ENCODE peak calls at places on chromosome 13, in six cellular contexts. T is progenitor cell of endocrine pancreas, G is astrocyte of the cerebellum, M is breast epithelium, R is left lung, C is ascending aorta. L is an unnamed sample.

GRCh38 chr13:34246511-34246910 is 428.6 kb downstream of the RFC3 start:
- DNase-seq in C (no peak), T (no peak), M (no peak), R (no peak), G (no peak), L (no peak)

GRCh38 chr13:94956407-94957110 is 244.2 kb upstream of the SOX21 start:
- DNase-seq in M (no peak), G (no peak), T (no peak), R (no peak), C (no peak), L (no peak)

GRCh38 chr13:32802159-32802558 is 214.1 kb upstream of the KL start:
- DNase-seq in R (no peak), G (no peak), C (no peak), T (no peak), M (no peak), L (no peak)

GRCh38 chr13:99426426-99426825 is 74.8 kb upstream of the TM9SF2 start:
- DNase-seq in T (no peak), C (no peak), M (no peak), R (no peak), G (no peak), L (no peak)

GRCh38 chr13:80010846-80011245 is 330.1 kb downstream of the SPRY2 start:
- DNase-seq in T (no peak), G (no peak), C (no peak), R (no peak), M (no peak), L (no peak)

GRCh38 chr13:51148952-51149573 is 38.0 kb upstream of the C13orf42 start:
- DNase-seq in T (no peak), C (no peak), R (no peak), G (peak), M (no peak), L (no peak)

GRCh38 chr13:48859168-48860105 is 116.3 kb upstream of the FNDC3A start:
- DNase-seq in R (no peak), G (no peak), M (no peak), C (no peak), T (no peak), L (no peak)

GRCh38 chr13:73657821-73658540 is 476.2 kb downstream of the KLF12 start:
- DNase-seq in M (no peak), C (peak), T (no peak), G (peak), R (no peak), L (no peak)

GRCh38 chr13:113796948-113797676 is 38.1 kb downstream of the TMEM255B start:
- DNase-seq in T (no peak), M (peak), G (no peak), R (no peak), C (no peak), L (no peak)

GRCh38 chr13:82136880-82137279 is 1745.4 kb downstream of the SLITRK1 start:
- DNase-seq in G (no peak), C (no peak), M (no peak), T (no peak), R (no peak), L (no peak)

GRCh38 chr13:39566216-39566869 is 36.6 kb downstream of the LHFPL6 start:
- DNase-seq in G (no peak), M (no peak), T (no peak), R (no peak), C (no peak), L (no peak)

GRCh38 chr13:108342369-108343289 is 73.1 kb downstream of the TNFSF13B start:
- DNase-seq in C (no peak), G (peak), M (no peak), R (no peak), T (no peak), L (no peak)

GRCh38 chr13:101916758-101917474 is 464.4 kb downstream of the ITGBL1 start:
- DNase-seq in C (no peak), M (no peak), T (no peak), R (no peak), G (no peak), L (no peak)

GRCh38 chr13:110287031-110287828 is 19.7 kb downstream of the COL4A1 start:
- DNase-seq in M (no peak), G (no peak), T (no peak), C (peak), R (no peak), L (no peak)

GRCh38 chr13:66618702-66619101 is 611.4 kb downstream of the PCDH9 start:
- DNase-seq in C (no peak), G (peak), R (no peak), T (no peak), M (no peak), L (no peak)

GRCh38 chr13:39102981-39103490 is 64.8 kb downstream of the NHLRC3 start:
- DNase-seq in G (no peak), M (no peak), T (no peak), R (no peak), C (no peak), L (no peak)

GRCh38 chr13:113448885-113449692 is 4.2 kb downstream of the ADPRHL1 start:
- DNase-seq in M (peak), R (peak), C (peak), T (no peak), G (no peak), L (no peak)

GRCh38 chr13:30803791-30804190 is 68.4 kb downstream of the ALOX5AP start:
- DNase-seq in R (no peak), T (no peak), M (no peak), G (no peak), C (no peak), L (no peak)

GRCh38 chr13:19618925-19619324 is 14.5 kb upstream of the MPHOSPH8 start:
- DNase-seq in R (no peak), G (no peak), T (no peak), C (no peak), M (no peak), L (no peak)

GRCh38 chr13:113491418-113491883 is 940 bp upstream of the DCUN1D2 start:
- DNase-seq in R (no peak), C (no peak), M (no peak), T (peak), G (no peak), L (no peak)

GRCh38 chr13:29504691-29505090 is 90.8 kb downstream of the SLC7A1 start:
- DNase-seq in R (no peak), M (no peak), T (no peak), C (no peak), G (no peak), L (no peak)

GRCh38 chr13:71831716-71832115 is 35.3 kb downstream of the DACH1 start:
- DNase-seq in C (no peak), G (peak), R (no peak), T (no peak), M (no peak), L (no peak)

GRCh38 chr13:52053460-52053859 is 29.0 kb downstream of the UTP14C start:
- DNase-seq in C (no peak), M (no peak), R (no peak), T (no peak), G (no peak), L (no peak)

GRCh38 chr13:99281811-99282263 is 23.7 kb upstream of the GPR18 start:
- DNase-seq in G (no peak), C (peak), M (no peak), R (peak), T (no peak), L (no peak)

GRCh38 chr13:97256343-97256783 is 34.2 kb downstream of the MBNL2 start:
- DNase-seq in M (no peak), G (peak), C (peak), T (no peak), R (no peak), L (no peak)

GRCh38 chr13:105925496-105925895 is 610.0 kb downstream of the EFNB2 start:
- DNase-seq in C (no peak), R (no peak), G (peak), T (no peak), M (no peak), L (no peak)

GRCh38 chr13:84543976-84544375 is 661.7 kb upstream of the SLITRK1 start:
- DNase-seq in R (no peak), C (no peak), G (no peak), M (no peak), T (no peak), L (no peak)

GRCh38 chr13:45807520-45808099 is 43.9 kb downstream of the SIAH3 start:
- DNase-seq in M (no peak), R (no peak), T (no peak), C (peak), G (peak), L (no peak)

GRCh38 chr13:22114630-22115311 is 443.9 kb downstream of the FGF9 start:
- DNase-seq in M (no peak), G (no peak), R (no peak), T (no peak), C (no peak), L (no peak)

GRCh38 chr13:91142572-91142971 is 204.9 kb upstream of the MIR17HG start:
- DNase-seq in C (no peak), G (peak), T (no peak), M (no peak), R (no peak), L (no peak)

GRCh38 chr13:106246817-106247216 is 288.6 kb downstream of the EFNB2 start:
- DNase-seq in T (no peak), G (no peak), M (no peak), R (no peak), C (no peak), L (no peak)

GRCh38 chr13:20174656-20175405 is 14.0 kb upstream of the GJA3 start:
- DNase-seq in T (no peak), M (peak), G (peak), R (peak), C (peak), L (no peak)

GRCh38 chr13:53782400-53783030 is 753.9 kb downstream of the OLFM4 start:
- DNase-seq in T (peak), M (no peak), C (no peak), R (no peak), G (peak), L (peak)

GRCh38 chr13:113815151-113816058 is 48.5 kb downstream of the GAS6 start:
- DNase-seq in C (no peak), G (no peak), R (no peak), M (no peak), T (no peak), L (no peak)

GRCh38 chr13:114010401-114011101 is 36.7 kb upstream of the C13orf46 start:
- DNase-seq in M (no peak), T (no peak), C (no peak), R (no peak), G (no peak), L (no peak)

GRCh38 chr13:30340367-30341184 is 33.2 kb upstream of the KATNAL1 start:
- DNase-seq in M (no peak), R (peak), G (no peak), T (no peak), C (peak), L (no peak)

GRCh38 chr13:108270442-108270841 is 924 bp downstream of the TNFSF13B start:
- DNase-seq in T (no peak), C (no peak), R (no peak), M (no peak), G (no peak), L (no peak)

DNA sequence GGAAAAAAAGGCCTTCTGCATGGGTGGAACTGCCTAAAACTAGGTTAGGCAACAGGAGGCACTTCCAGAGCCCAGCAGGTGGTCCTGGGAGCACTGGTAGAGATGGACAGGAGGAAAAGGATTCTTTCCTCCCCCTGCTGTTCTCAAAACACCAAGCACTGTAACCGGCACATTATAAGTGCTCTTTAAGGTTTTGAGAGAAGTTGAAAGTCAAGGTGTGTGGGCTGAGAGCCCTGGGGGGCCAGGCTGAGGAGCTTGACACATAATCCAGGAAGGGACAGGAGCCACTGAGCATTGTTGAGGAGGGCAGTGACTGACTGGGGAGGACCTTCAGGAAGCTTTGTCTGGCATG is 32.3 kb downstream of the SPATA13 start:
- DNase-seq in M (no peak), G (no peak), T (no peak), C (no peak), R (no peak), L (no peak)
- TF ChIP-seq CTCF in M (no peak), G (no peak), T (no peak), C (no peak), R (no peak), L (no peak)

GRCh38 chr13:26037302-26037701 is 14.5 kb downstream of the SHISA2 start:
- DNase-seq in M (no peak), T (no peak), C (no peak), R (no peak), G (no peak), L (no peak)
- TF ChIP-seq CTCF in M (no peak), T (peak), C (no peak), R (peak), G (peak), L (peak)

GRCh38 chr13:25165664-25166063 is 6.4 kb downstream of the AMER2 start:
- DNase-seq in T (no peak), C (no peak), R (no peak), G (no peak), M (no peak), L (no peak)
- TF ChIP-seq CTCF in T (no peak), C (no peak), R (no peak), G (no peak), M (no peak), L (no peak)

GRCh38 chr13:76823969-76824368 is 62.2 kb downstream of the KCTD12 start:
- DNase-seq in T (no peak), R (no peak), M (no peak), C (no peak), G (no peak), L (no peak)
- TF ChIP-seq CTCF in T (no peak), R (no peak), M (no peak), C (no peak), G (no peak), L (no peak)

DNA sequence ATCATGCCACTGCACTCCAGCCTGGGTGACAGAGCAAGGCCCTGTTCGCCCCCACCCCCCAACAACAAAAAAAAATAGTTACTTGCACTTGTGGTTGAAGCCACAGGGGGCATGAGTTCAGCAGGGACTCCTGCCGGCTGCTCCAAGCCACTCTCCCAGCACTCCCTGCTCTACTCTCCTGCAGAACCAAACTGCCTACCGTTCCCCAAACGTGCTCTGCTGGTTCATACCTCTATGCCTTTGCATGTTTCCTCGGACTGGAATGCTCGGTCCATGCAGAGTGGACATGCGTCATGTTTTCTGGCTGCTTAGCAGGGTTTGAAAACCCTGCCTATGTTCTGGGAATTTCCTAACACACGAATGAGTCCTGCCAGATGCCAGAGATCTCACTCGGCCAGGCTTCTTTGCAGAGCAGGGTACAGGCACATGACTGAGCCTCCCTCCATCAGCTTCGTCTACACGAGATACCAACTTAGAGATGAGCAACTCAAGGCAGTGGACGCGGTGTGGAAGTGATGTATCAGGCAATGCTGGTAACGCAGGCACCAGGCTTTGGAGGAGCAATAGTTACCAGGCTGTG is 8.5 kb upstream of the SLC25A15 start:
- DNase-seq in G (no peak), T (no peak), M (no peak), C (no peak), R (no peak), L (no peak)
- TF ChIP-seq CTCF in G (no peak), T (peak), M (no peak), C (no peak), R (no peak), L (no peak)

GRCh38 chr13:42478531-42479156 is 95.3 kb upstream of the TNFSF11 start:
- DNase-seq in R (no peak), G (peak), M (no peak), C (no peak), T (no peak), L (no peak)
- TF ChIP-seq CTCF in R (no peak), G (peak), M (no peak), C (no peak), T (peak), L (peak)

DNA sequence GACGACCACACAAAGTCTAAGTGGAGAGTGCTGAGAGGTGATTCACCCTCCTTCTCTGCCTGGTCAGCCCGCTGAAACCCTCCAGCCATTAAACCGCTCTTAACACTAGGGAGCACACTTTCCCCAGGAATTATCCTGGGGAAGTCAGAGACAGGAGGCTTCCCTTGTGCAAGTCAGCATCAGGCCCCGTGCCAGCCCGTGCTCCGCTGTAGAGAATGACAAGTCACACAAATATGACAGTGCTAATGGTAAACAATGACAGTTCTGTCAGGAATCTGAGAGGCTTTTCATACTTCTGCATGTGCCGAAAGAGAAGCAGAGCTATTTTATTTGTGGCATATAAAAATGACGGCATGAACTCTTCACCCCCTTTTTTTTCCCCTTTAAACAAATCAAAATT is 816.9 kb upstream of the SLC10A2 start:
- DNase-seq in G (peak), T (peak), M (peak), R (peak), C (peak), L (peak)
- TF ChIP-seq CTCF in G (peak), T (peak), M (no peak), R (peak), C (peak), L (peak)

DNA sequence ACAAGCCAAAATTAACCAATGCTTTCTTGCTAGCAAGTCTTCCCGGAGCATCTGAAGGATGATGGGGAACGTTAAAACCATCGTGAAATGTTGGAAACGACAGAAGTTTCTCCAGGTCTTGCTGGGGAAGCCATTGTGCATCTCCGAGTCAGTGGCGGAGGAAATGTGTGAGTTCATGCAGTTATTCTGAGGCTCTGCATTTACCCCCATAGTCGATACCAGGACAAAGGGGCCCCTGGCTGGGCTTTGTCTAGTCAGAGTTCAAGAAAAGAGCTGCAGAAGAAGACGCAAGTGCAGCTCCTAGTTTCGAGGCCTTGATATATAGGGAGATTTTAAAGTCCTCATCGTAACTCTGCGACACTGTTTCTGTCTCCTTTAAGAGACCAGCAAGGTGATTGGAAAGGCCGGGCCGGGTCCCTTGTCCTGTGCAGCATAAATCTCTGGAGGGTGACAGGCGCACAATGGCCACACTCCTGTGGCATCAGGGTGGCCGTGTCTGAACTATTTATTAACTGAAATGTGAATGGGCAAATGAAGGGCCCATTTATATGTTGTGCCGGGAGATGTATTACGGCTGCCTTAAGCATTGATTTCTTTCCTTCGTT is 172.0 kb downstream of the TEX29 start:
- DNase-seq in G (no peak), T (no peak), M (peak), C (peak), R (no peak), L (no peak)
- TF ChIP-seq CTCF in G (no peak), T (no peak), M (no peak), C (no peak), R (no peak), L (no peak)

L was measured in D721Med.